ENCODE peak calls at places on chromosome 16, in four cellular contexts. One of them, this sample, is unnamed.

GRCh38 chr16:22728167-22728836 is 85.7 kb upstream of the HS3ST2 start:
- DNase-seq in HepG2: no peak
- DNase-seq in H1: no peak
- DNase-seq in K562: no peak
- DNase-seq in this sample: no peak

GRCh38 chr16:86667035-86667434 is 88.7 kb downstream of the FOXL1 start:
- DNase-seq in HepG2: no peak
- DNase-seq in H1: no peak
- DNase-seq in K562: no peak
- DNase-seq in this sample: no peak

GRCh38 chr16:85570213-85570734 is 42.8 kb upstream of the GSE1 start:
- DNase-seq in HepG2: no peak
- DNase-seq in H1: no peak
- DNase-seq in K562: no peak
- DNase-seq in this sample: no peak

GRCh38 chr16:86789621-86790051 is 211.3 kb downstream of the FOXL1 start:
- DNase-seq in HepG2: no peak
- DNase-seq in H1: no peak
- DNase-seq in K562: no peak
- DNase-seq in this sample: no peak

GRCh38 chr16:28845173-28846079 is 722 bp downstream of the TUFM start:
- DNase-seq in HepG2: peak; percentile 64
- DNase-seq in H1: peak; percentile 39
- DNase-seq in K562: peak; percentile 41
- DNase-seq in this sample: no peak

GRCh38 chr16:81815429-81815766 is 36.3 kb downstream of the PLCG2 start:
- DNase-seq in HepG2: no peak
- DNase-seq in H1: no peak
- DNase-seq in K562: no peak
- DNase-seq in this sample: peak; percentile 82

GRCh38 chr16:55534773-55535172 is 25.9 kb downstream of the LPCAT2 start:
- DNase-seq in HepG2: no peak
- DNase-seq in H1: no peak
- DNase-seq in K562: no peak
- DNase-seq in this sample: no peak

GRCh38 chr16:84303023-84303422 is 8.3 kb downstream of the WFDC1 start:
- DNase-seq in HepG2: no peak
- DNase-seq in H1: no peak
- DNase-seq in K562: no peak
- DNase-seq in this sample: no peak

GRCh38 chr16:57167951-57168350 is 17.9 kb downstream of the PSME3IP1 start:
- DNase-seq in HepG2: peak; percentile 53
- DNase-seq in H1: no peak
- DNase-seq in K562: no peak
- DNase-seq in this sample: no peak

GRCh38 chr16:68790130-68790761 is 53.1 kb upstream of the TANGO6 start:
- DNase-seq in HepG2: peak; percentile 96
- DNase-seq in H1: no peak
- DNase-seq in K562: no peak
- DNase-seq in this sample: no peak

GRCh38 chr16:5450435-5451104 is 353.0 kb upstream of the EEF2KMT start:
- DNase-seq in HepG2: no peak
- DNase-seq in H1: peak; percentile 64
- DNase-seq in K562: no peak
- DNase-seq in this sample: no peak

GRCh38 chr16:87819282-87819681 is 50.0 kb downstream of the SLC7A5 start:
- DNase-seq in HepG2: no peak
- DNase-seq in H1: no peak
- DNase-seq in K562: no peak
- DNase-seq in this sample: no peak

GRCh38 chr16:10180771-10181163 is 1.5 kb downstream of the GRIN2A start:
- DNase-seq in HepG2: peak; percentile 57
- DNase-seq in H1: peak; percentile 59
- DNase-seq in K562: peak; percentile 70
- DNase-seq in this sample: no peak
- TF ChIP-seq CBX5 in HepG2: no peak
- TF ChIP-seq CBX5 in H1: no peak
- TF ChIP-seq CBX5 in K562: no peak
- TF ChIP-seq CBX5 in this sample: no peak

DNA sequence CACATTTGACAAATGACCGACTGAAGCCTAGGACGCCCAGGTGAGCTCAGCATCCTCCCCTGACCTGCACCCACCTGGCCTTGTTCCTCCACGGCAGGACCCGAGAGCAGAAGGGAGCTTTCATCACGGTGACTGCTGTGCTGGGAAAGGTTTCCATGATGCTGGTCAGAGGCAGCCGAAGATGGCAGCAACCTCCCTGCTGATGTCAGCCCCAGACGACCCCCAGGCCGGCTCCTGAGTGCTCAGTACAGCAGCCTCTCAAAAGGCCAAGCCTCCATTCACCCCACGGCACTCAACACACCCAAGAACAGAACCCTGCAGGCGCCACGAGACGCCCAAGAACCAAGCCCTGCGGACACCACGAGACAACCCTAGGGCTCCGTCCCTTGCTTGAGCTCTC is 119.8 kb downstream of the ANKRD11 start:
- DNase-seq in HepG2: no peak
- DNase-seq in H1: no peak
- DNase-seq in K562: no peak
- DNase-seq in this sample: no peak
- TF ChIP-seq CBX5 in HepG2: no peak
- TF ChIP-seq CBX5 in H1: no peak
- TF ChIP-seq CBX5 in K562: no peak
- TF ChIP-seq CBX5 in this sample: no peak

DNA sequence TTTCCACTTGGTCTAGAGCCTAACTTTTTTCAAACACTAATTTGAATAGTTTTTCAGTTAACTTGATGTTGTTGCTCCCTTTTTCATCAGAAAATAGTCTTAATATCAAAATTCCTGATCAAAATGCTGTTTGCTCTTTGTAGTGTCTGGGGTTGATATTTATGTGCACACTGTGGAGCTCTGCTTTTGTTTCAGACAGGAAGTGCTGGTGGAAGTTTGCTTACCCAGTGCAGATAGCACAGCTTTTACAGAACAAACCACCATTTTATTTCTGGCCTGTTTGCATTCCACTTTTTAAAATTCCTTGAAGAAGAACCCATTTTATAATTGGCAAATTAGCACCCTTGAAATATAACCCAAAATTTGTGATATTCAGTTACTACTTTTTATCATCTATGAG is 125.4 kb downstream of the MRTFB start:
- DNase-seq in HepG2: no peak
- DNase-seq in H1: no peak
- DNase-seq in K562: no peak
- DNase-seq in this sample: no peak
- TF ChIP-seq CBX5 in HepG2: no peak
- TF ChIP-seq CBX5 in H1: no peak
- TF ChIP-seq CBX5 in K562: no peak
- TF ChIP-seq CBX5 in this sample: no peak

GRCh38 chr16:51419768-51420167 is 268.7 kb upstream of the SALL1 start:
- DNase-seq in HepG2: no peak
- DNase-seq in H1: no peak
- DNase-seq in K562: no peak
- DNase-seq in this sample: no peak
- TF ChIP-seq CBX5 in HepG2: no peak
- TF ChIP-seq CBX5 in H1: no peak
- TF ChIP-seq CBX5 in K562: no peak
- TF ChIP-seq CBX5 in this sample: no peak

GRCh38 chr16:12067714-12068401 is 91.3 kb downstream of the SNX29 start:
- DNase-seq in HepG2: peak; percentile 84
- DNase-seq in H1: peak; percentile 25
- DNase-seq in K562: peak; percentile 71
- DNase-seq in this sample: no peak

GRCh38 chr16:12064291-12064690 is 87.8 kb downstream of the SNX29 start:
- DNase-seq in HepG2: no peak
- DNase-seq in H1: no peak
- DNase-seq in K562: no peak
- DNase-seq in this sample: no peak

GRCh38 chr16:12066823-12067222 is 90.3 kb downstream of the SNX29 start:
- DNase-seq in HepG2: no peak
- DNase-seq in H1: no peak
- DNase-seq in K562: no peak
- DNase-seq in this sample: no peak

GRCh38 chr16:12063435-12063834 is 86.9 kb downstream of the SNX29 start:
- DNase-seq in HepG2: no peak
- DNase-seq in H1: no peak
- DNase-seq in K562: no peak
- DNase-seq in this sample: no peak

GRCh38 chr16:12065866-12066545 is 89.5 kb downstream of the SNX29 start:
- DNase-seq in HepG2: no peak
- DNase-seq in H1: no peak
- DNase-seq in K562: no peak
- DNase-seq in this sample: no peak
- TF ChIP-seq CBX5 in HepG2: no peak
- TF ChIP-seq CBX5 in H1: no peak
- TF ChIP-seq CBX5 in K562: no peak
- TF ChIP-seq CBX5 in this sample: no peak

This sample was measured in GM12878.